ENCODE peak calls at places on chromosomes 16 and 17, in seven cellular contexts. Q is midbrain, C is NCI-H460, T is kidney tubule cell, B is lung microvascular endothelial cell, X is GM23248, R is esophagus squamous epithelium. V is an unnamed sample.

GRCh38 chr16:70740919-70741778 is 55.3 kb upstream of the MTSS2 start:
- DNase-seq in B (peak), T (peak), C (no peak), R (no peak), X (peak), Q (no peak), V (no peak)

GRCh38 chr17:17149520-17150449 is 56.3 kb downstream of the PLD6 start:
- DNase-seq in Q (no peak), B (no peak), T (no peak), R (no peak), C (no peak), X (no peak), V (peak)

GRCh38 chr17:3033248-3033640 is 30.2 kb downstream of the OR1D5 start:
- DNase-seq in B (no peak), R (no peak), C (no peak), X (no peak), T (no peak), Q (no peak), V (no peak)

GRCh38 chr16:73384561-73384960 is 336.6 kb upstream of the ZFHX3 start:
- DNase-seq in T (no peak), X (no peak), B (no peak), R (no peak), C (no peak), Q (no peak), V (no peak)

GRCh38 chr17:68310141-68310540 is 18.8 kb downstream of the ARSG start:
- DNase-seq in X (peak), B (no peak), T (no peak), Q (no peak), C (no peak), R (no peak), V (no peak)

GRCh38 chr16:86375370-86375769 is 135.0 kb upstream of the FOXF1 start:
- DNase-seq in C (no peak), T (no peak), X (peak), Q (no peak), R (no peak), B (peak), V (no peak)

GRCh38 chr17:80774643-80775281 is 216.9 kb upstream of the CHMP6 start:
- DNase-seq in C (no peak), T (no peak), R (no peak), B (peak), X (no peak), Q (no peak), V (no peak)

GRCh38 chr16:57999366-57999970 is 1.0 kb downstream of the ZNF319 start:
- DNase-seq in B (peak), Q (no peak), X (peak), T (peak), R (no peak), C (no peak), V (no peak)

GRCh38 chr16:74291577-74292208 is 4.9 kb upstream of the PSMD7 start:
- DNase-seq in X (no peak), Q (no peak), T (peak), B (no peak), C (peak), R (no peak), V (no peak)

GRCh38 chr16:79283578-79283977 is 317.0 kb downstream of the MAF start:
- DNase-seq in B (no peak), T (no peak), X (no peak), R (no peak), Q (no peak), C (no peak), V (no peak)

GRCh38 chr17:42783062-42783777 is 2.8 kb downstream of the WNK4 start:
- DNase-seq in Q (no peak), B (peak), R (no peak), X (peak), C (no peak), T (peak), V (no peak)

GRCh38 chr16:12461201-12461600 is 342.5 kb downstream of the CPPED1 start:
- DNase-seq in B (no peak), R (no peak), T (peak), Q (no peak), X (no peak), C (no peak), V (no peak)